ENCODE peak calls at places on chromosomes 16 and 17, in five cellular contexts. H is HFF-Myc; B is lower leg skin; M is Jurkat, Clone E6-1; S is ELR. A is an unnamed sample.

GRCh38 chr16:50395763-50396710 is 27.2 kb upstream of the BRD7 start:
- DNase-seq in S (no peak), B (peak), H (no peak), M (no peak), A (no peak)

GRCh38 chr17:75691371-75692290 is 24.5 kb downstream of the SAP30BP start:
- DNase-seq in S (peak), H (no peak), B (no peak), M (peak), A (peak)

GRCh38 chr17:49547566-49547965 is 28.1 kb upstream of the NXPH3 start:
- DNase-seq in S (no peak), B (peak), H (no peak), M (no peak), A (no peak)

GRCh38 chr17:8997994-8998628 is 23.2 kb upstream of the NTN1 start:
- DNase-seq in M (peak), H (no peak), S (peak), B (peak), A (peak)

GRCh38 chr16:86145669-86146068 is 246.7 kb downstream of the IRF8 start:
- DNase-seq in B (no peak), M (no peak), S (no peak), H (no peak), A (no peak)

GRCh38 chr17:64094412-64094811 is 35.5 kb downstream of the ERN1 start:
- DNase-seq in B (no peak), M (no peak), S (no peak), H (no peak), A (no peak)

GRCh38 chr16:75491876-75492275 is 3.4 kb downstream of the CHST6 start:
- DNase-seq in B (no peak), S (peak), H (no peak), M (no peak), A (peak)

GRCh38 chr17:61345081-61345480 is 54.6 kb upstream of the TBX2 start:
- DNase-seq in H (no peak), S (no peak), M (no peak), B (no peak), A (no peak)

GRCh38 chr16:82605863-82606620 is 20.7 kb upstream of the CDH13 start:
- DNase-seq in S (no peak), H (no peak), M (no peak), B (no peak), A (no peak)

GRCh38 chr17:2814499-2815341 is 18.5 kb downstream of the RAP1GAP2 start:
- DNase-seq in B (peak), H (no peak), S (no peak), M (peak), A (no peak)

GRCh38 chr17:38456031-38456815 is 28.0 kb downstream of the ARHGAP23 start:
- DNase-seq in M (no peak), H (no peak), S (peak), B (no peak), A (peak)

GRCh38 chr17:31339906-31340661 is 18.7 kb upstream of the EVI2A start:
- DNase-seq in M (no peak), H (no peak), S (peak), B (no peak), A (no peak)

GRCh38 chr16:85898521-85899442 is at the start of gene IRF8:
- DNase-seq in H (no peak), B (peak), M (no peak), S (no peak), A (no peak)

GRCh38 chr16:2008631-2009301 is 855 bp downstream of the ZNF598 start:
- DNase-seq in B (no peak), M (no peak), H (no peak), S (peak), A (no peak)